ENCODE peak calls at places on chromosome 21, in five cellular contexts. One of them, this sample, is unnamed. For H3K36me3, the result is how much of the 10 kb centered on the place peaks cover.

GRCh38 chr21:33101300-33102005 is 31.5 kb downstream of the OLIG1 start:
- DNase-seq in GM06990: peak
- DNase-seq in HCT116: no peak
- DNase-seq in suprapubic skin: no peak
- DNase-seq in PC-9: no peak
- DNase-seq in this sample: no peak

GRCh38 chr21:44085491-44086321 is 21.5 kb upstream of the PWP2 start:
- DNase-seq in suprapubic skin: peak
- DNase-seq in PC-9: no peak
- DNase-seq in HCT116: no peak
- DNase-seq in GM06990: no peak
- DNase-seq in this sample: no peak

GRCh38 chr21:23740463-23740862 is 1866.8 kb downstream of the MRPL39 start:
- DNase-seq in suprapubic skin: no peak
- DNase-seq in GM06990: no peak
- DNase-seq in PC-9: no peak
- DNase-seq in HCT116: no peak
- DNase-seq in this sample: no peak

GRCh38 chr21:43864313-43864805 is 664 bp upstream of the AGPAT3 start:
- DNase-seq in PC-9: peak
- DNase-seq in GM06990: peak
- DNase-seq in HCT116: peak
- DNase-seq in suprapubic skin: no peak
- DNase-seq in this sample: peak

GRCh38 chr21:45856940-45857339 is 124.6 kb upstream of the COL6A1 start:
- DNase-seq in HCT116: no peak
- DNase-seq in GM06990: no peak
- DNase-seq in PC-9: no peak
- DNase-seq in suprapubic skin: no peak
- DNase-seq in this sample: no peak

GRCh38 chr21:45601551-45601950 is 42.0 kb upstream of the PCBP3 start:
- DNase-seq in HCT116: no peak
- DNase-seq in PC-9: no peak
- DNase-seq in GM06990: no peak
- DNase-seq in suprapubic skin: peak
- DNase-seq in this sample: no peak

GRCh38 chr21:28337319-28337718 is 655.4 kb downstream of the LTN1 start:
- DNase-seq in PC-9: no peak
- DNase-seq in HCT116: no peak
- DNase-seq in GM06990: no peak
- DNase-seq in suprapubic skin: no peak
- DNase-seq in this sample: no peak

GRCh38 chr21:27954806-27955205 is 987.9 kb upstream of the ADAMTS5 start:
- DNase-seq in HCT116: no peak
- DNase-seq in PC-9: no peak
- DNase-seq in GM06990: no peak
- DNase-seq in suprapubic skin: no peak
- DNase-seq in this sample: no peak

GRCh38 chr21:33067457-33067856 is 2.5 kb upstream of the OLIG1 start:
- DNase-seq in GM06990: no peak
- DNase-seq in HCT116: no peak
- DNase-seq in suprapubic skin: no peak
- DNase-seq in PC-9: no peak
- DNase-seq in this sample: no peak

GRCh38 chr21:44365251-44365966 is 12.0 kb downstream of the TRPM2 start:
- DNase-seq in PC-9: no peak
- DNase-seq in HCT116: no peak
- DNase-seq in GM06990: no peak
- DNase-seq in suprapubic skin: peak
- DNase-seq in this sample: no peak

DNA sequence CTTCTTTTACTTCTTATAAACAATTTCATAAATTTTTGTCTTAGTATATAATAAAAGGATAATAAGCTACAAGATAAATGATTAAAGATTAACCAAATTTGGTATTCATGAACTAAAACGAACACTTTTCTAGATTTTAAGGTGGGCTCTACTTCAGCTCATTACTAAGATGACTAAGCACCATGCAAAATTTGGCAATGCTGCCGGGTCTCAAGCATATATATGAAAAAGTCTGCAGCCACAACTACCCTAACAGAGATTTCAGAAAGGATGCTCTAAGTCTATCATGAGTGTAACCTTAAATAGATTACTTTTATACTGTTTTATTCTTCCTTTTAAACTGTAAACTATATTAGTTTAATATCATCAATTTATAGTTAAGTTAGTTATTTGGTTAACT is 47.8 kb downstream of the BRWD1 start:
- DNase-seq in suprapubic skin: no peak
- DNase-seq in GM06990: no peak
- DNase-seq in PC-9: no peak
- DNase-seq in HCT116: no peak
- DNase-seq in this sample: no peak
- H3K36me3 ChIP-seq in suprapubic skin: half or more
- H3K36me3 ChIP-seq in GM06990: under half
- H3K36me3 ChIP-seq in PC-9: under half
- H3K36me3 ChIP-seq in HCT116: under half
- H3K36me3 ChIP-seq in this sample: half or more

GRCh38 chr21:41867313-41867712 is 11.8 kb downstream of the PRDM15 start:
- DNase-seq in PC-9: no peak
- DNase-seq in HCT116: no peak
- DNase-seq in suprapubic skin: no peak
- DNase-seq in GM06990: no peak
- DNase-seq in this sample: no peak

GRCh38 chr21:41863439-41863740 is 15.8 kb downstream of the PRDM15 start:
- DNase-seq in HCT116: no peak
- DNase-seq in PC-9: no peak
- DNase-seq in suprapubic skin: no peak
- DNase-seq in GM06990: no peak
- DNase-seq in this sample: no peak

GRCh38 chr21:41866274-41866809 is 12.8 kb downstream of the PRDM15 start:
- DNase-seq in HCT116: no peak
- DNase-seq in PC-9: no peak
- DNase-seq in suprapubic skin: no peak
- DNase-seq in GM06990: no peak
- DNase-seq in this sample: no peak

GRCh38 chr21:41864311-41865001 is 14.7 kb downstream of the PRDM15 start:
- DNase-seq in suprapubic skin: no peak
- DNase-seq in HCT116: no peak
- DNase-seq in GM06990: peak
- DNase-seq in PC-9: no peak
- DNase-seq in this sample: no peak

DNA sequence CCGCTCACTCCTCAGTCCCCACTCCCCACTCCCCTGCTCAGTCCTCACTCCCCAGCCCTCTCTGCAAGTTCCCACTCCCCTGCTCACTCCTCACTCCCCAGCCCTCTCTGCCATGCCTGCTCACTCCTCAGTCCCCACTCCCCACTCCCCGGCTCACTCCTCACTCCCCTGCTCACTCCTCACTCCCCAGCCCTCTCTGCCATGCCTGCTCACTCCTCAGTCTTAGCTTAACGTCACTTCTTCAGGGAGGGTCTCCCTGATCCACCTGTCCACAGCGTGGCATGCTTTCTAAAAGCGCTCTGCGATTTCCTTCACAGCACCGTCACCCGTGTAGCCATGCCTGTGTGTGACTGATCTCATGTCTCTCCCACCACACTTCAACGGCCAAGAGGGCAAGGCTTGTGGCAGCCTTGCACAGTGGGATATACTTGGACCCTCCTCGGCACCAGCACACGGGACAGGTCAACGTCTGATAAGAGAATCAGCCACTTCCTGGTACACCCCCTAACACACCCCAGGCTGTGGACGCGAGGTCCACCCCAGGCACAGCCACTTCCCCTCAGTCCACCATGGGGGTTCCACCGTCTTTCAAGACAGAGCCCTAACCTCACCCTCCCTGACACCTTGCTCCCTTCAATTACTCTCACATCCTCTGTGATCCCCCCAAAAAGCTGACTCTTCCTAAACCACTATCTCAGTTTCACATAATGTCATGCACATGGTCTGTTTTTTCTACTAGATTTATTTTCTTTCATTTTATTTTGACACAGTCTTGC is 14.0 kb downstream of the PRDM15 start:
- DNase-seq in PC-9: no peak
- DNase-seq in HCT116: no peak
- DNase-seq in GM06990: peak
- DNase-seq in suprapubic skin: no peak
- DNase-seq in this sample: no peak
- H3K36me3 ChIP-seq in PC-9: under half
- H3K36me3 ChIP-seq in HCT116: under half
- H3K36me3 ChIP-seq in GM06990: under half
- H3K36me3 ChIP-seq in suprapubic skin: under half
- H3K36me3 ChIP-seq in this sample: under half

GRCh38 chr21:41169258-41169576 is 1.3 kb downstream of the BACE2 start:
- DNase-seq in HCT116: no peak
- DNase-seq in GM06990: no peak
- DNase-seq in PC-9: no peak
- DNase-seq in suprapubic skin: no peak
- DNase-seq in this sample: no peak

GRCh38 chr21:41168391-41169257 is 664 bp downstream of the BACE2 start:
- DNase-seq in PC-9: peak
- DNase-seq in suprapubic skin: peak
- DNase-seq in HCT116: no peak
- DNase-seq in GM06990: peak
- DNase-seq in this sample: no peak

GRCh38 chr21:41169701-41170100 is 1.7 kb downstream of the BACE2 start:
- DNase-seq in HCT116: no peak
- DNase-seq in PC-9: no peak
- DNase-seq in GM06990: no peak
- DNase-seq in suprapubic skin: no peak
- DNase-seq in this sample: no peak

GRCh38 chr21:41170442-41170841 is 2.5 kb downstream of the BACE2 start:
- DNase-seq in HCT116: no peak
- DNase-seq in GM06990: no peak
- DNase-seq in suprapubic skin: no peak
- DNase-seq in PC-9: no peak
- DNase-seq in this sample: no peak

GRCh38 chr21:41171210-41171609 is 3.2 kb downstream of the BACE2 start:
- DNase-seq in HCT116: no peak
- DNase-seq in GM06990: no peak
- DNase-seq in PC-9: no peak
- DNase-seq in suprapubic skin: no peak
- DNase-seq in this sample: no peak
- H3K36me3 ChIP-seq in HCT116: under half
- H3K36me3 ChIP-seq in GM06990: under half
- H3K36me3 ChIP-seq in PC-9: under half
- H3K36me3 ChIP-seq in suprapubic skin: under half
- H3K36me3 ChIP-seq in this sample: under half

DNA sequence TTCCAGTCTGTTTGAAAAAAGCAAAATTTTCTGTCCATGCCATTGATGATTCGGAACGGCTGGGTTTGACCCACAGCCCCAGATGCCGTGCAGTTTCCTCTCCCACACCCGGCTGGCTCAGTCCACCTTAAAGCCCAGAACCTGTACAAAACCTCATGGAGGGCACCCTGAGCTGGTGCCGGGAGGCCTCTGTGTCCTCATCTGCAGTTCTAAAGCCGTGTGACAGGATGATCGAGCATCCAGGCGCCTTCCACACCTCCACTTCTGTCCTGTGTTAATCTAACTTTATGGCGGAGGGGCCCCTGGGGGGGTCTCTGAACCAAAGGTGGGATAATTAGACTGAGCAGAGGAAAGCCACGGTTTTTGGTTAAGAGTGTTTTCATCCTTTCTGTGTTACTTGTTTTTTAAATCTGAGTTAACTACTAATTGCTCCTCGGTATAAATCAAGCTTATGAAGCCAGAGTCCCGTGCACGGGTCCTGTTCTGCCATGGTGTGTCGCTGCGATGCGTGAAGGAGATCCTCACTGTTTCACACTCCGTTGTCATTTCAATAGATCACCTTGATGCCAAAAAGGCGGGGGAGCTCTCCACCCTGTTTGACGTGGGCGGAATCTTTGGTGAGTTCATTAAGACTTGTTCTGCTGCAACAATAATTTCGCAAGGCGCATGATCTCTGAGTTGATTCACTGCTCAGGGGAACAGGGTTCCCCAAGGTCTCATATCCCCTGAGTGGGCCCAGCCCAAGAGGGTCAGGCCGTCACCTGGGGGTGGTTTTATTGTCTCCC is 49.8 kb downstream of the SLC37A1 start:
- DNase-seq in HCT116: no peak
- DNase-seq in suprapubic skin: peak
- DNase-seq in PC-9: no peak
- DNase-seq in GM06990: no peak
- DNase-seq in this sample: no peak
- H3K36me3 ChIP-seq in HCT116: under half
- H3K36me3 ChIP-seq in suprapubic skin: half or more
- H3K36me3 ChIP-seq in PC-9: under half
- H3K36me3 ChIP-seq in GM06990: under half
- H3K36me3 ChIP-seq in this sample: under half

DNA sequence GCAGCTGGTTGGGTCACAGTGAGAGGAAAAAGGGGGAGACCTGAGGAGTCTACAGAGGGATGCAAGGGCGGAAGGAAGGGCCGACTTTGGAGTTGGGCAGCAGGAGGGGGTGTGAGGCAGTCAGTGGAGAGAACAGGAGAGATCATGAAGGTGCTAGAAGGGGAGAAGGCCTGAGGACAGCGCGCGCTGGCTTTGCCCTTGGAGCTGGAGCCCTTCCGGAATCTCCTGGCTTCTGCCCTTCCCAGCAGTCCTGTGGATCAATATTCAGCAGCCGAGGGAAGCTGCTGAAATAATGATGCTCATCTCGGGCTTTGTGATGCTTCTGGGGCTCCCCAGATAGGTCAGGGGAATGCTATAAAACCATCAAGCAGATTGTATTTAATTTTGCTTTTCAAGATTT is 26.7 kb downstream of the SLC37A1 start:
- DNase-seq in PC-9: no peak
- DNase-seq in GM06990: no peak
- DNase-seq in suprapubic skin: peak
- DNase-seq in HCT116: no peak
- DNase-seq in this sample: no peak
- H3K36me3 ChIP-seq in PC-9: under half
- H3K36me3 ChIP-seq in GM06990: under half
- H3K36me3 ChIP-seq in suprapubic skin: under half
- H3K36me3 ChIP-seq in HCT116: under half
- H3K36me3 ChIP-seq in this sample: under half

DNA sequence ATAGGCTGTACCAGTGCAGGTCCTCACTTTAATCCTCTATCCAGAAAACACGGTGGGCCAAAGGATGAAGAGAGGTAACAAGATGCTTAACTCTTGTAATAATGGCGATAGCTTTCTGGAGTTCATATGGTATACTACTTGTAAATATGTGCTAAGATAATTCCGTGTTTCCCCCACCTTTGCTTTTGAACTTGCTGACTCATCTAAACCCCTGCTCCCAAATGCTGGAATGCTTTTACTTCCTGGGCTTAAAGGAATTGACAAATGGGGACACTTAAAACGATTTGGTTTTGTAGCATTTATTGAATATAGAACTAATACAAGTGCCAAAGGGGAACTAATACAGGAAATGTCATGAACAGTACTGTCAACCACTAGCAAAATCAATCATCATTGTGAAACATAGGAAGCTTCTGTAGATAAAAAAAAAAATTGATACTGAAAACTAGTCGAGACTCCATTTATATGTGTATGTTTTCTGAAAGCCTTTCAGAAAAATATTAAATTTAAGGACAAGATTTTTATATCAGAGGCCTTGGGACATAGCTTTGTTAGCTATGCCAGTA is 7.0 kb downstream of the SOD1 start:
- DNase-seq in PC-9: no peak
- DNase-seq in GM06990: no peak
- DNase-seq in HCT116: no peak
- DNase-seq in suprapubic skin: no peak
- DNase-seq in this sample: no peak
- H3K36me3 ChIP-seq in PC-9: under half
- H3K36me3 ChIP-seq in GM06990: under half
- H3K36me3 ChIP-seq in HCT116: under half
- H3K36me3 ChIP-seq in suprapubic skin: under half
- H3K36me3 ChIP-seq in this sample: under half

This sample was measured in CD4-positive, alpha-beta memory T cell.